ENCODE peak calls at places on chromosome 1, in four cellular contexts. J, C, X and O are unnamed samples.

GRCh38 chr1:223202376-223202775 is 59.3 kb upstream of the TLR5 start:
- DNase-seq in C (no peak), J (no peak), X (no peak), O (no peak)

GRCh38 chr1:67627906-67628305 is 57.1 kb upstream of the GADD45A start:
- DNase-seq in X (no peak), J (no peak), C (no peak), O (no peak)

GRCh38 chr1:237677979-237678378 is 212.7 kb downstream of the ZP4 start:
- DNase-seq in J (no peak), X (peak; percentile 47), C (no peak), O (no peak)

GRCh38 chr1:50967416-50968020 is 2.5 kb upstream of the CDKN2C start:
- DNase-seq in J (no peak), X (no peak), C (no peak), O (no peak)

GRCh38 chr1:230231739-230232075 is 164.7 kb downstream of the GALNT2 start:
- DNase-seq in C (no peak), X (no peak), J (no peak), O (peak; percentile 89)

GRCh38 chr1:19110266-19110927 is 99.7 kb downstream of the UBR4 start:
- DNase-seq in J (no peak), X (no peak), C (no peak), O (no peak)

GRCh38 chr1:119808972-119809550 is 2.2 kb downstream of the REG4 start:
- DNase-seq in J (peak; percentile 83), X (peak; percentile 57), C (peak; percentile 70), O (peak; percentile 79)

GRCh38 chr1:115133440-115133839 is 44.1 kb upstream of the TSPAN2 start:
- DNase-seq in J (no peak), X (no peak), C (no peak), O (peak; percentile 74)

GRCh38 chr1:86061660-86062059 is 94.9 kb downstream of the COL24A1 start:
- DNase-seq in C (no peak), J (no peak), X (no peak), O (no peak)

GRCh38 chr1:223177681-223178080 is 34.6 kb upstream of the TLR5 start:
- DNase-seq in J (no peak), X (no peak), C (no peak), O (peak; percentile 66)

GRCh38 chr1:221234821-221235220 is 355.6 kb downstream of the HLX start:
- DNase-seq in C (no peak), X (no peak), J (no peak), O (no peak)

DNA sequence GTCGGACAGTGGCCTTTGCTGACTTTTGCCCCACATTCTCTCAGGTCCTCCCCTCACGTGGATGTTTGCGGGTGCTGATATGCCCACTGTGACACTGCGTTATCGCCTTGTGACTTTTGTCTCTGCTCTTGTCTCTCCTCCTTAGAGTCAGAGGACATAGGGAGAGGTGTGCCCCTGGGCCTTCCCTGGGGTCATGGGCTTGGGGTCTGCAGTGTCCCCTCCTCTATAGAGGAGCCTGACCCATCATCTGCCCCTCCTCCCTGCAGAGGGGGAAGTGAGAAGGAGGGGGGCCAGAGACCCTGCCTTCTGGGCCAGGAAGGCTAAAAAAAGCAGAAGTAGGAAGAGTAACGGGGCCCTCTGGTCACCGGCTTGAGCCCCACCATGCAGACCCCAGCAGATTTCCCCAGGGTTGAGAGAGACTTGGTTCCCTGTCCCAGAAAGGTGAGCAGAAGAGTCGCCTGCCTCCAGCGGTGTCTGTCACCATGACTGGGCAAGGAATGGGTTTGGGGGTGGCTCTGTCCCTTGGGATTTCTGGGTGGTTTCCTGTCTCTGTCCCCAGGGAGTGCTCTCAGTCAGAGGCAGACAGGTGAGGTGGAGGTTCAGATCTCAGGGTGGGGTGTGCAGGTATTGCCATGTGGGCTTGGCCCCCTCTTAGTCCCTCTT is 13.4 kb downstream of the RPS6KA1 start:
- DNase-seq in J (no peak), C (no peak), X (no peak), O (no peak)
- H3K27ac ChIP-seq in J (no peak overlapping the region), C (no peak overlapping the region), X (peak overlapping the region; percentile 62), O (no peak overlapping the region)

GRCh38 chr1:32948905-32949304 is 15.7 kb downstream of the RNF19B start:
- DNase-seq in J (no peak), X (no peak), C (no peak), O (no peak)

GRCh38 chr1:32949519-32949918 is 15.1 kb downstream of the RNF19B start:
- DNase-seq in C (no peak), J (no peak), X (no peak), O (no peak)

GRCh38 chr1:32946413-32946812 is 18.2 kb downstream of the RNF19B start:
- DNase-seq in X (no peak), C (no peak), J (no peak), O (no peak)

GRCh38 chr1:32948082-32948722 is 16.4 kb downstream of the RNF19B start:
- DNase-seq in X (no peak), C (no peak), J (no peak), O (no peak)

DNA sequence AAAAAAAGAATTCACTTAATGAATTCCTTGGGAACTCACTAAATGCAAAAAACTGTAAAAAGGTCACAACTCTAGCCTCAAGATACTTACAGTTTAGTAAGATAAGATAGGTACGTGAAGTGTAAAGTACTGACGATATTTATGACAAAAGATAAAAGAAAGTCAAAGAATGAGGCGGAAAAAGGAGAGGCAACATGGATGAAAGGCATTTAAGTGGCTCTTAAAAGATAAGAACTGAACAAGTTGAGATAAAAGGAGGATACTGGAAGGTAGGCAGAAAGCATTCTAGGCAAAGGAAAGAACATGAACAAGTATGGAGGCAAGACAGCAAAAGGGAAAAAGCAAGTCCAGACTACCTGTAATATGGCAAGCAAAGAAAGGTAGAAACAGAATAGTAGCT is 16.9 kb downstream of the RNF19B start:
- DNase-seq in J (no peak), C (no peak), X (no peak), O (no peak)
- H3K9me3 ChIP-seq in J (no peaks in the 10 kb centered on the region), C (no peaks in the 10 kb centered on the region), X (no peaks in the 10 kb centered on the region), O (no peaks in the 10 kb centered on the region)

GRCh38 chr1:21518774-21519455 is 9.7 kb downstream of the ALPL start:
- DNase-seq in X (no peak), C (no peak), J (peak; percentile 51), O (no peak)
- H3K4me1 ChIP-seq in X (no peaks in the 10 kb centered on the region), C (peaks cover 10% of the 10 kb centered on the region), J (no peaks in the 10 kb centered on the region), O (no peaks in the 10 kb centered on the region)

GRCh38 chr1:63794927-63795326 is 21.1 kb downstream of the ROR1 start:
- DNase-seq in J (peak; percentile 86), X (no peak), C (no peak), O (no peak)
- H3K27ac ChIP-seq in J (no peak overlapping the region), X (no peak overlapping the region), C (no peak overlapping the region), O (peak overlapping the region; percentile 46)

GRCh38 chr1:214762902-214763301 is 159.9 kb downstream of the CENPF start:
- DNase-seq in C (no peak), J (no peak), X (no peak), O (no peak)

GRCh38 chr1:214764502-214764901 is 161.5 kb downstream of the CENPF start:
- DNase-seq in X (no peak), C (no peak), J (no peak), O (no peak)

DNA sequence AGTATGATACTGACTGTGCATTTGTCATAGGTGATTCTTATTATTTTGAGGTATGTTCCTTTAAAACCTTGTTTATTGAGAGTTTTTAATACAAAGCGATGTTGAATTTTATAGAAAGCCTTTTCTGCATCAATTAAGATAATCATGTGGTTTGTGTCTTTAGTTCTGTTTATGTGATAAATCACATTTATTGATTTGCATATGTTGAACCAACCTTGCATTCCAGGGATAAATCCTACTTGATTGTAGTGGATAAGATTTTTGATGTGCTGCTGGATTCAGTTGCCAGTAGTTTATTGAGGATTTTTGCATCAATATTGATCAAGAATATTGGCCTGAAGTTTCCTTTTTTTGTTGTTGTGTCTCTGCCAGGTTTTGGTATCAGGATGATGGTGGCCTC is 158.0 kb downstream of the CENPF start:
- DNase-seq in J (no peak), X (no peak), C (no peak), O (no peak)
- H3K9me3 ChIP-seq in J (peaks cover 58% of the 10 kb centered on the region), X (no peaks in the 10 kb centered on the region), C (no peaks in the 10 kb centered on the region), O (peaks cover 8% of the 10 kb centered on the region)

GRCh38 chr1:156493154-156493631 is 7.4 kb downstream of the MEF2D start:
- DNase-seq in X (peak; percentile 51), J (peak; percentile 61), C (no peak), O (peak; percentile 46)
- H3K4me1 ChIP-seq in X (peaks cover 96% of the 10 kb centered on the region), J (peaks cover 17% of the 10 kb centered on the region), C (peaks cover 46% of the 10 kb centered on the region), O (peaks cover 18% of the 10 kb centered on the region)